ENCODE peak calls at places on chromosomes 11 and 22, in ten cellular contexts. One of them, this sample, is unnamed.

GRCh38 chr11:124074554-124074953 is 33.4 kb upstream of the OR10G7 start:
- DNase-seq in cardiac fibroblast: no peak
- DNase-seq in bronchial epithelial cell: no peak
- DNase-seq in Panc1: no peak
- DNase-seq in GM06990: no peak
- DNase-seq in kidney: peak; percentile 49
- DNase-seq in fibroblast of pulmonary artery: no peak
- DNase-seq in pancreas: peak; percentile 38
- DNase-seq in heart left ventricle: no peak
- DNase-seq in fibroblast of lung: no peak
- DNase-seq in this sample: no peak

GRCh38 chr11:61778357-61778886 is 14.0 kb downstream of the TMEM258 start:
- DNase-seq in cardiac fibroblast: no peak
- DNase-seq in bronchial epithelial cell: no peak
- DNase-seq in Panc1: no peak
- DNase-seq in GM06990: no peak
- DNase-seq in kidney: peak; percentile 56
- DNase-seq in fibroblast of pulmonary artery: no peak
- DNase-seq in pancreas: peak; percentile 28
- DNase-seq in heart left ventricle: no peak
- DNase-seq in fibroblast of lung: no peak
- DNase-seq in this sample: no peak

GRCh38 chr11:1473011-1473628 is 13.5 kb downstream of the MOB2 start:
- DNase-seq in cardiac fibroblast: no peak
- DNase-seq in bronchial epithelial cell: no peak
- DNase-seq in Panc1: no peak
- DNase-seq in GM06990: no peak
- DNase-seq in kidney: peak; percentile 54
- DNase-seq in fibroblast of pulmonary artery: no peak
- DNase-seq in pancreas: no peak
- DNase-seq in heart left ventricle: peak; percentile 19
- DNase-seq in fibroblast of lung: no peak
- DNase-seq in this sample: no peak

GRCh38 chr11:65551572-65552398 is 6.4 kb downstream of the LTBP3 start:
- DNase-seq in cardiac fibroblast: no peak
- DNase-seq in bronchial epithelial cell: peak; percentile 39
- DNase-seq in Panc1: no peak
- DNase-seq in GM06990: peak; percentile 84
- DNase-seq in kidney: peak; percentile 83
- DNase-seq in fibroblast of pulmonary artery: peak; percentile 29
- DNase-seq in pancreas: peak; percentile 90
- DNase-seq in heart left ventricle: peak; percentile 67
- DNase-seq in fibroblast of lung: no peak
- DNase-seq in this sample: no peak

GRCh38 chr11:82738116-82738515 is 4.5 kb upstream of the FAM181B start:
- DNase-seq in cardiac fibroblast: no peak
- DNase-seq in bronchial epithelial cell: no peak
- DNase-seq in Panc1: no peak
- DNase-seq in GM06990: no peak
- DNase-seq in kidney: no peak
- DNase-seq in fibroblast of pulmonary artery: no peak
- DNase-seq in pancreas: no peak
- DNase-seq in heart left ventricle: no peak
- DNase-seq in fibroblast of lung: no peak
- DNase-seq in this sample: no peak

GRCh38 chr22:49634006-49634772 is 193.5 kb downstream of the BRD1 start:
- DNase-seq in cardiac fibroblast: no peak
- DNase-seq in bronchial epithelial cell: no peak
- DNase-seq in Panc1: no peak
- DNase-seq in GM06990: no peak
- DNase-seq in kidney: peak; percentile 71
- DNase-seq in fibroblast of pulmonary artery: no peak
- DNase-seq in pancreas: peak; percentile 67
- DNase-seq in heart left ventricle: peak; percentile 16
- DNase-seq in fibroblast of lung: no peak
- DNase-seq in this sample: no peak

GRCh38 chr11:17734418-17734911 is at the start of gene KCNC1:
- DNase-seq in cardiac fibroblast: peak; percentile 13
- DNase-seq in bronchial epithelial cell: no peak
- DNase-seq in Panc1: no peak
- DNase-seq in GM06990: no peak
- DNase-seq in kidney: peak; percentile 71
- DNase-seq in fibroblast of pulmonary artery: peak; percentile 33
- DNase-seq in pancreas: peak; percentile 72
- DNase-seq in heart left ventricle: peak; percentile 29
- DNase-seq in fibroblast of lung: peak; percentile 53
- DNase-seq in this sample: no peak

GRCh38 chr11:13183094-13183825 is 94.3 kb upstream of the BMAL1 start:
- DNase-seq in cardiac fibroblast: peak; percentile 65
- DNase-seq in bronchial epithelial cell: peak; percentile 69
- DNase-seq in Panc1: peak; percentile 24
- DNase-seq in GM06990: no peak
- DNase-seq in kidney: no peak
- DNase-seq in fibroblast of pulmonary artery: peak; percentile 73
- DNase-seq in pancreas: no peak
- DNase-seq in heart left ventricle: no peak
- DNase-seq in fibroblast of lung: peak; percentile 83
- DNase-seq in this sample: peak; percentile 40

GRCh38 chr22:30314918-30315317 is 11.8 kb downstream of the TBC1D10A start:
- DNase-seq in cardiac fibroblast: no peak
- DNase-seq in bronchial epithelial cell: peak; percentile 62
- DNase-seq in Panc1: no peak
- DNase-seq in GM06990: peak; percentile 71
- DNase-seq in kidney: no peak
- DNase-seq in fibroblast of pulmonary artery: no peak
- DNase-seq in pancreas: no peak
- DNase-seq in heart left ventricle: no peak
- DNase-seq in fibroblast of lung: peak; percentile 55
- DNase-seq in this sample: no peak

GRCh38 chr11:125626381-125626950 is 1.5 kb downstream of the CHEK1 start:
- DNase-seq in cardiac fibroblast: no peak
- DNase-seq in bronchial epithelial cell: no peak
- DNase-seq in Panc1: peak; percentile 68
- DNase-seq in GM06990: no peak
- DNase-seq in kidney: no peak
- DNase-seq in fibroblast of pulmonary artery: no peak
- DNase-seq in pancreas: no peak
- DNase-seq in heart left ventricle: no peak
- DNase-seq in fibroblast of lung: no peak
- DNase-seq in this sample: peak; percentile 22

GRCh38 chr11:72834905-72835304 is 20.7 kb downstream of the ATG16L2 start:
- DNase-seq in cardiac fibroblast: peak; percentile 63
- DNase-seq in bronchial epithelial cell: no peak
- DNase-seq in Panc1: no peak
- DNase-seq in GM06990: no peak
- DNase-seq in kidney: no peak
- DNase-seq in fibroblast of pulmonary artery: no peak
- DNase-seq in pancreas: no peak
- DNase-seq in heart left ventricle: peak; percentile 52
- DNase-seq in fibroblast of lung: no peak
- DNase-seq in this sample: no peak

GRCh38 chr22:30038219-30038618 is 42.0 kb upstream of the HORMAD2 start:
- DNase-seq in cardiac fibroblast: peak; percentile 93
- DNase-seq in bronchial epithelial cell: peak; percentile 83
- DNase-seq in Panc1: no peak
- DNase-seq in GM06990: no peak
- DNase-seq in kidney: no peak
- DNase-seq in fibroblast of pulmonary artery: peak; percentile 85
- DNase-seq in pancreas: no peak
- DNase-seq in heart left ventricle: no peak
- DNase-seq in fibroblast of lung: peak; percentile 76
- DNase-seq in this sample: no peak

GRCh38 chr11:58650496-58650895 is 28.0 kb downstream of the CNTF start:
- DNase-seq in cardiac fibroblast: no peak
- DNase-seq in bronchial epithelial cell: no peak
- DNase-seq in Panc1: no peak
- DNase-seq in GM06990: no peak
- DNase-seq in kidney: no peak
- DNase-seq in fibroblast of pulmonary artery: no peak
- DNase-seq in pancreas: no peak
- DNase-seq in heart left ventricle: no peak
- DNase-seq in fibroblast of lung: no peak
- DNase-seq in this sample: no peak

GRCh38 chr11:58645854-58646253 is 23.4 kb downstream of the CNTF start:
- DNase-seq in cardiac fibroblast: no peak
- DNase-seq in bronchial epithelial cell: no peak
- DNase-seq in Panc1: no peak
- DNase-seq in GM06990: no peak
- DNase-seq in kidney: no peak
- DNase-seq in fibroblast of pulmonary artery: no peak
- DNase-seq in pancreas: no peak
- DNase-seq in heart left ventricle: no peak
- DNase-seq in fibroblast of lung: no peak
- DNase-seq in this sample: no peak

GRCh38 chr11:58649623-58650022 is 27.2 kb downstream of the CNTF start:
- DNase-seq in cardiac fibroblast: no peak
- DNase-seq in bronchial epithelial cell: no peak
- DNase-seq in Panc1: no peak
- DNase-seq in GM06990: no peak
- DNase-seq in kidney: no peak
- DNase-seq in fibroblast of pulmonary artery: no peak
- DNase-seq in pancreas: no peak
- DNase-seq in heart left ventricle: no peak
- DNase-seq in fibroblast of lung: no peak
- DNase-seq in this sample: no peak

GRCh38 chr11:58647866-58648265 is 25.4 kb downstream of the CNTF start:
- DNase-seq in cardiac fibroblast: no peak
- DNase-seq in bronchial epithelial cell: no peak
- DNase-seq in Panc1: no peak
- DNase-seq in GM06990: no peak
- DNase-seq in kidney: no peak
- DNase-seq in fibroblast of pulmonary artery: no peak
- DNase-seq in pancreas: no peak
- DNase-seq in heart left ventricle: no peak
- DNase-seq in fibroblast of lung: no peak
- DNase-seq in this sample: no peak

GRCh38 chr11:58647141-58647699 is 24.8 kb downstream of the CNTF start:
- DNase-seq in cardiac fibroblast: no peak
- DNase-seq in bronchial epithelial cell: no peak
- DNase-seq in Panc1: no peak
- DNase-seq in GM06990: peak; percentile 62
- DNase-seq in kidney: no peak
- DNase-seq in fibroblast of pulmonary artery: no peak
- DNase-seq in pancreas: no peak
- DNase-seq in heart left ventricle: no peak
- DNase-seq in fibroblast of lung: no peak
- DNase-seq in this sample: no peak
- TF ChIP-seq CTCF in cardiac fibroblast: no peak
- TF ChIP-seq CTCF in bronchial epithelial cell: no peak
- TF ChIP-seq CTCF in Panc1: no peak
- TF ChIP-seq CTCF in GM06990: peak; percentile 18
- TF ChIP-seq CTCF in kidney: no peak
- TF ChIP-seq CTCF in fibroblast of pulmonary artery: no peak
- TF ChIP-seq CTCF in pancreas: no peak
- TF ChIP-seq CTCF in heart left ventricle: no peak
- TF ChIP-seq CTCF in fibroblast of lung: no peak
- TF ChIP-seq CTCF in this sample: no peak

GRCh38 chr11:86676533-86677154 is 4.2 kb upstream of the ME3 start:
- DNase-seq in cardiac fibroblast: peak; percentile 42
- DNase-seq in bronchial epithelial cell: no peak
- DNase-seq in Panc1: no peak
- DNase-seq in GM06990: no peak
- DNase-seq in kidney: peak; percentile 63
- DNase-seq in fibroblast of pulmonary artery: peak; percentile 27
- DNase-seq in pancreas: no peak
- DNase-seq in heart left ventricle: no peak
- DNase-seq in fibroblast of lung: no peak
- DNase-seq in this sample: no peak
- H3K4me3 ChIP-seq in cardiac fibroblast: no peak overlapping the region
- H3K4me3 ChIP-seq in bronchial epithelial cell: no peak overlapping the region
- H3K4me3 ChIP-seq in Panc1: no peak overlapping the region
- H3K4me3 ChIP-seq in GM06990: no peak overlapping the region
- H3K4me3 ChIP-seq in kidney: no peak overlapping the region
- H3K4me3 ChIP-seq in fibroblast of pulmonary artery: no peak overlapping the region
- H3K4me3 ChIP-seq in pancreas: no peak overlapping the region
- H3K4me3 ChIP-seq in heart left ventricle: no peak overlapping the region
- H3K4me3 ChIP-seq in fibroblast of lung: no peak overlapping the region
- H3K4me3 ChIP-seq in this sample: no peak overlapping the region

GRCh38 chr22:17157714-17158113 is 1.4 kb downstream of the HDHD5 start:
- DNase-seq in cardiac fibroblast: no peak
- DNase-seq in bronchial epithelial cell: no peak
- DNase-seq in Panc1: no peak
- DNase-seq in GM06990: no peak
- DNase-seq in kidney: no peak
- DNase-seq in fibroblast of pulmonary artery: no peak
- DNase-seq in pancreas: no peak
- DNase-seq in heart left ventricle: no peak
- DNase-seq in fibroblast of lung: no peak
- DNase-seq in this sample: no peak

GRCh38 chr22:17158568-17159503 is at the start of gene HDHD5:
- DNase-seq in cardiac fibroblast: peak; percentile 86
- DNase-seq in bronchial epithelial cell: peak; percentile 68
- DNase-seq in Panc1: no peak
- DNase-seq in GM06990: peak; percentile 90
- DNase-seq in kidney: peak; percentile 97
- DNase-seq in fibroblast of pulmonary artery: peak; percentile 87
- DNase-seq in pancreas: peak; percentile 95
- DNase-seq in heart left ventricle: peak; percentile 95
- DNase-seq in fibroblast of lung: peak; percentile 86
- DNase-seq in this sample: peak; percentile 64

GRCh38 chr22:17155941-17156340 is 3.1 kb downstream of the HDHD5 start:
- DNase-seq in cardiac fibroblast: no peak
- DNase-seq in bronchial epithelial cell: no peak
- DNase-seq in Panc1: no peak
- DNase-seq in GM06990: no peak
- DNase-seq in kidney: no peak
- DNase-seq in fibroblast of pulmonary artery: no peak
- DNase-seq in pancreas: no peak
- DNase-seq in heart left ventricle: no peak
- DNase-seq in fibroblast of lung: no peak
- DNase-seq in this sample: no peak

GRCh38 chr22:17159504-17159951 is 451 bp upstream of the HDHD5 start:
- DNase-seq in cardiac fibroblast: peak; percentile 60
- DNase-seq in bronchial epithelial cell: peak; percentile 71
- DNase-seq in Panc1: no peak
- DNase-seq in GM06990: no peak
- DNase-seq in kidney: peak; percentile 83
- DNase-seq in fibroblast of pulmonary artery: peak; percentile 38
- DNase-seq in pancreas: no peak
- DNase-seq in heart left ventricle: peak; percentile 45
- DNase-seq in fibroblast of lung: peak; percentile 62
- DNase-seq in this sample: peak; percentile 31

GRCh38 chr22:17158176-17158567 is 905 bp downstream of the HDHD5 start:
- DNase-seq in cardiac fibroblast: no peak
- DNase-seq in bronchial epithelial cell: no peak
- DNase-seq in Panc1: no peak
- DNase-seq in GM06990: no peak
- DNase-seq in kidney: no peak
- DNase-seq in fibroblast of pulmonary artery: no peak
- DNase-seq in pancreas: no peak
- DNase-seq in heart left ventricle: no peak
- DNase-seq in fibroblast of lung: no peak
- DNase-seq in this sample: no peak
- TF ChIP-seq CTCF in cardiac fibroblast: no peak
- TF ChIP-seq CTCF in bronchial epithelial cell: no peak
- TF ChIP-seq CTCF in Panc1: no peak
- TF ChIP-seq CTCF in GM06990: no peak
- TF ChIP-seq CTCF in kidney: no peak
- TF ChIP-seq CTCF in fibroblast of pulmonary artery: no peak
- TF ChIP-seq CTCF in pancreas: no peak
- TF ChIP-seq CTCF in heart left ventricle: no peak
- TF ChIP-seq CTCF in fibroblast of lung: no peak
- TF ChIP-seq CTCF in this sample: no peak

GRCh38 chr22:20634560-20635226 is 127.3 kb downstream of the MED15 start:
- DNase-seq in cardiac fibroblast: no peak
- DNase-seq in bronchial epithelial cell: no peak
- DNase-seq in Panc1: no peak
- DNase-seq in GM06990: no peak
- DNase-seq in kidney: no peak
- DNase-seq in fibroblast of pulmonary artery: no peak
- DNase-seq in pancreas: no peak
- DNase-seq in heart left ventricle: no peak
- DNase-seq in fibroblast of lung: no peak
- DNase-seq in this sample: no peak
- H3K4me3 ChIP-seq in cardiac fibroblast: no peak overlapping the region
- H3K4me3 ChIP-seq in bronchial epithelial cell: no peak overlapping the region
- H3K4me3 ChIP-seq in Panc1: no peak overlapping the region
- H3K4me3 ChIP-seq in GM06990: no peak overlapping the region
- H3K4me3 ChIP-seq in kidney: no peak overlapping the region
- H3K4me3 ChIP-seq in fibroblast of pulmonary artery: no peak overlapping the region
- H3K4me3 ChIP-seq in pancreas: no peak overlapping the region
- H3K4me3 ChIP-seq in heart left ventricle: no peak overlapping the region
- H3K4me3 ChIP-seq in fibroblast of lung: no peak overlapping the region
- H3K4me3 ChIP-seq in this sample: no peak overlapping the region